ENCODE peak calls at places on chromosome 21, in seven cellular contexts. G, H, O, Q, M, J and P are unnamed samples.

GRCh38 chr21:34280389-34280795 is 83.4 kb upstream of the KCNE2 start:
- DNase-seq in G (no peak), H (no peak), O (no peak), Q (no peak), M (no peak), J (peak; percentile 54), P (no peak)

GRCh38 chr21:37118187-37118826 is 45.3 kb downstream of the TTC3 start:
- DNase-seq in G (no peak), H (no peak), O (no peak), Q (no peak), M (no peak), J (no peak), P (no peak)

GRCh38 chr21:15521644-15522001 is 208.2 kb upstream of the USP25 start:
- DNase-seq in G (no peak), H (no peak), O (no peak), Q (no peak), M (no peak), J (no peak), P (no peak)

GRCh38 chr21:44496196-44496899 is 41.0 kb downstream of the LRRC3 start:
- DNase-seq in G (no peak), H (no peak), O (no peak), Q (no peak), M (no peak), J (no peak), P (no peak)

GRCh38 chr21:37237764-37238163 is 29.4 kb downstream of the VPS26C start:
- DNase-seq in G (no peak), H (no peak), O (no peak), Q (no peak), M (no peak), J (no peak), P (no peak)

GRCh38 chr21:33543505-33544129 is 779 bp downstream of the SON start:
- DNase-seq in G (peak; percentile 91), H (peak; percentile 48), O (no peak), Q (no peak), M (no peak), J (peak; percentile 84), P (no peak)

GRCh38 chr21:42234026-42234425 is 15.1 kb downstream of the ABCG1 start:
- DNase-seq in G (no peak), H (no peak), O (no peak), Q (peak; percentile 48), M (no peak), J (no peak), P (no peak)

GRCh38 chr21:45562401-45562800 is 20.2 kb upstream of the SLC19A1 start:
- DNase-seq in G (no peak), H (no peak), O (no peak), Q (no peak), M (no peak), J (no peak), P (no peak)

GRCh38 chr21:43957629-43958362 is 54.3 kb upstream of the TRAPPC10 start:
- DNase-seq in G (no peak), H (no peak), O (no peak), Q (no peak), M (no peak), J (no peak), P (no peak)

GRCh38 chr21:33067045-33067444 is 2.9 kb upstream of the OLIG1 start:
- DNase-seq in G (no peak), H (no peak), O (no peak), Q (no peak), M (no peak), J (no peak), P (no peak)

GRCh38 chr21:21109736-21110135 is 111.5 kb downstream of the NCAM2 start:
- DNase-seq in G (no peak), H (no peak), O (no peak), Q (no peak), M (no peak), J (no peak), P (no peak)

GRCh38 chr21:31879911-31880310 is 7.1 kb downstream of the HUNK start:
- DNase-seq in G (no peak), H (no peak), O (no peak), Q (no peak), M (no peak), J (no peak), P (no peak)

GRCh38 chr21:41683815-41684214 is 83.0 kb downstream of the RIPK4 start:
- DNase-seq in G (peak; percentile 42), H (no peak), O (no peak), Q (no peak), M (no peak), J (no peak), P (no peak)

GRCh38 chr21:34128124-34128523 is 54.7 kb downstream of the MRPS6 start:
- DNase-seq in G (no peak), H (no peak), O (no peak), Q (no peak), M (no peak), J (no peak), P (no peak)

GRCh38 chr21:39687069-39687468 is 57.9 kb upstream of the IGSF5 start:
- DNase-seq in G (no peak), H (no peak), O (no peak), Q (no peak), M (no peak), J (no peak), P (no peak)

GRCh38 chr21:14712121-14712520 is 166.0 kb upstream of the SAMSN1 start:
- DNase-seq in G (no peak), H (no peak), O (no peak), Q (no peak), M (no peak), J (no peak), P (no peak)

GRCh38 chr21:38389891-38390290 is 108.4 kb downstream of the ERG start:
- DNase-seq in G (no peak), H (no peak), O (no peak), Q (no peak), M (no peak), J (peak; percentile 63), P (no peak)

GRCh38 chr21:36491191-36491916 is 11.4 kb upstream of the CLDN14 start:
- DNase-seq in G (no peak), H (no peak), O (no peak), Q (no peak), M (peak; percentile 50), J (peak; percentile 38), P (peak; percentile 26)

GRCh38 chr21:43585924-43586411 is 73.3 kb downstream of the HSF2BP start:
- DNase-seq in G (no peak), H (no peak), O (no peak), Q (peak; percentile 80), M (peak; percentile 18), J (peak; percentile 98), P (peak; percentile 98)

GRCh38 chr21:22062472-22063139 is 1064.4 kb downstream of the NCAM2 start:
- DNase-seq in G (no peak), H (no peak), O (no peak), Q (no peak), M (no peak), J (no peak), P (no peak)

GRCh38 chr21:25639167-25639921 is at the start of gene JAM2:
- DNase-seq in G (peak; percentile 67), H (peak; percentile 15), O (no peak), Q (no peak), M (no peak), J (peak; percentile 82), P (no peak)

GRCh38 chr21:10272216-10272615 is 249.2 kb upstream of the TPTE start:
- DNase-seq in G (no peak), H (no peak), O (no peak), Q (no peak), M (no peak), J (no peak), P (no peak)

GRCh38 chr21:36385909-36386642 is 884 bp downstream of the CHAF1B start:
- DNase-seq in G (no peak), H (no peak), O (no peak), Q (no peak), M (no peak), J (peak; percentile 2), P (no peak)

GRCh38 chr21:43611598-43612369 is 47.5 kb downstream of the HSF2BP start:
- DNase-seq in G (peak; percentile 84), H (no peak), O (no peak), Q (peak; percentile 59), M (peak; percentile 51), J (peak; percentile 82), P (no peak)

GRCh38 chr21:33403128-33403785 is at the start of gene IFNGR2:
- DNase-seq in G (peak; percentile 85), H (no peak), O (peak; percentile 44), Q (no peak), M (no peak), J (peak; percentile 68), P (no peak)

GRCh38 chr21:45550552-45551210 is 8.4 kb upstream of the SLC19A1 start:
- DNase-seq in G (peak; percentile 67), H (no peak), O (no peak), Q (no peak), M (no peak), J (peak; percentile 44), P (no peak)

GRCh38 chr21:41620982-41621381 is 113.0 kb upstream of the TMPRSS2 start:
- DNase-seq in G (no peak), H (no peak), O (no peak), Q (no peak), M (no peak), J (peak; percentile 22), P (no peak)

GRCh38 chr21:17539743-17540341 is 27.0 kb downstream of the CXADR start:
- DNase-seq in G (no peak), H (no peak), O (no peak), Q (no peak), M (no peak), J (no peak), P (no peak)

GRCh38 chr21:16709866-16710550 is 802.8 kb upstream of the CXADR start:
- DNase-seq in G (no peak), H (no peak), O (no peak), Q (no peak), M (no peak), J (peak; percentile 56), P (no peak)

GRCh38 chr21:29372063-29372802 is 73.5 kb downstream of the BACH1 start:
- DNase-seq in G (no peak), H (peak; percentile 37), O (peak; percentile 26), Q (peak; percentile 75), M (peak; percentile 37), J (peak; percentile 94), P (no peak)

GRCh38 chr21:25732091-25732760 is 2.5 kb downstream of the ATP5PF start:
- DNase-seq in G (no peak), H (no peak), O (no peak), Q (no peak), M (no peak), J (no peak), P (no peak)

GRCh38 chr21:46028547-46029200 is 47.1 kb downstream of the COL6A1 start:
- DNase-seq in G (no peak), H (no peak), O (no peak), Q (no peak), M (no peak), J (peak; percentile 67), P (no peak)